ENCODE peak calls at places on chromosomes 5 and 9, in six cellular contexts. One of them, this sample, is unnamed.
A peak's percentile ranks its signal among the peaks of the same experiment; 100 is the strongest.

GRCh38 chr5:98813755-98814154 is 40.3 kb downstream of the RGMB start:
- DNase-seq in 8988T: no peak
- DNase-seq in anterior cingulate cortex: no peak
- DNase-seq in NCI-H1092: no peak
- DNase-seq in GM06990: no peak
- DNase-seq in endothelial cell: no peak
- DNase-seq in this sample: no peak

GRCh38 chr5:13629218-13629617 is 315.3 kb downstream of the DNAH5 start:
- DNase-seq in 8988T: no peak
- DNase-seq in anterior cingulate cortex: no peak
- DNase-seq in NCI-H1092: no peak
- DNase-seq in GM06990: no peak
- DNase-seq in endothelial cell: no peak
- DNase-seq in this sample: no peak

GRCh38 chr5:136434795-136435194 is 69.5 kb upstream of the TRPC7 start:
- DNase-seq in 8988T: no peak
- DNase-seq in anterior cingulate cortex: no peak
- DNase-seq in NCI-H1092: no peak
- DNase-seq in GM06990: no peak
- DNase-seq in endothelial cell: no peak
- DNase-seq in this sample: no peak

GRCh38 chr9:78030553-78031270 is 899 bp downstream of the GNAQ start:
- DNase-seq in 8988T: peak; percentile 47
- DNase-seq in anterior cingulate cortex: peak; percentile 78
- DNase-seq in NCI-H1092: peak; percentile 38
- DNase-seq in GM06990: peak; percentile 59
- DNase-seq in endothelial cell: peak; percentile 58
- DNase-seq in this sample: no peak

GRCh38 chr5:14414615-14415515 is 166.7 kb upstream of the OTULINL start:
- DNase-seq in 8988T: no peak
- DNase-seq in anterior cingulate cortex: no peak
- DNase-seq in NCI-H1092: no peak
- DNase-seq in GM06990: peak; percentile 49
- DNase-seq in endothelial cell: no peak
- DNase-seq in this sample: no peak

GRCh38 chr5:16855475-16855874 is 80.6 kb downstream of the MYO10 start:
- DNase-seq in 8988T: no peak
- DNase-seq in anterior cingulate cortex: no peak
- DNase-seq in NCI-H1092: peak; percentile 3
- DNase-seq in GM06990: no peak
- DNase-seq in endothelial cell: peak; percentile 24
- DNase-seq in this sample: no peak

GRCh38 chr9:133370680-133371079 is 5.2 kb downstream of the SURF4 start:
- DNase-seq in 8988T: no peak
- DNase-seq in anterior cingulate cortex: no peak
- DNase-seq in NCI-H1092: no peak
- DNase-seq in GM06990: no peak
- DNase-seq in endothelial cell: no peak
- DNase-seq in this sample: no peak

GRCh38 chr9:26163931-26164330 is 485.7 kb upstream of the TUSC1 start:
- DNase-seq in 8988T: no peak
- DNase-seq in anterior cingulate cortex: no peak
- DNase-seq in NCI-H1092: no peak
- DNase-seq in GM06990: no peak
- DNase-seq in endothelial cell: no peak
- DNase-seq in this sample: no peak

GRCh38 chr5:128196791-128197190 is 113.2 kb downstream of the SLC12A2 start:
- DNase-seq in 8988T: no peak
- DNase-seq in anterior cingulate cortex: no peak
- DNase-seq in NCI-H1092: no peak
- DNase-seq in GM06990: no peak
- DNase-seq in endothelial cell: no peak
- DNase-seq in this sample: no peak

GRCh38 chr5:74361406-74362358 is 278.8 kb downstream of the ENC1 start:
- DNase-seq in 8988T: no peak
- DNase-seq in anterior cingulate cortex: no peak
- DNase-seq in NCI-H1092: no peak
- DNase-seq in GM06990: no peak
- DNase-seq in endothelial cell: no peak
- DNase-seq in this sample: no peak